ENCODE peak calls at places on chromosomes 16 and 17, in seven cellular contexts. D, N, Y, U, O, P and E are unnamed samples.

GRCh38 chr17:30345527-30346075 is 11.7 kb upstream of the TMIGD1 start:
- DNase-seq in D (no peak), N (no peak), Y (no peak), U (no peak), O (no peak), P (no peak), E (no peak)

GRCh38 chr17:5381542-5381941 is 37.9 kb downstream of the NUP88 start:
- DNase-seq in D (no peak), N (peak; percentile 22), Y (no peak), U (no peak), O (no peak), P (no peak), E (no peak)

GRCh38 chr16:66578596-66579531 is at the start of gene CMTM2:
- DNase-seq in D (no peak), N (peak; percentile 22), Y (no peak), U (no peak), O (no peak), P (no peak), E (no peak)

GRCh38 chr16:86630471-86630870 is 52.1 kb downstream of the FOXL1 start:
- DNase-seq in D (no peak), N (no peak), Y (no peak), U (no peak), O (no peak), P (no peak), E (no peak)

GRCh38 chr17:49555495-49556018 is 20.1 kb upstream of the NXPH3 start:
- DNase-seq in D (no peak), N (no peak), Y (no peak), U (no peak), O (no peak), P (no peak), E (no peak)

GRCh38 chr16:26281681-26282080 is 589.9 kb downstream of the HS3ST4 start:
- DNase-seq in D (no peak), N (no peak), Y (no peak), U (peak; percentile 18), O (no peak), P (no peak), E (no peak)

GRCh38 chr17:80441133-80441578 is 26.2 kb downstream of the ENDOV start:
- DNase-seq in D (no peak), N (peak; percentile 76), Y (no peak), U (peak; percentile 84), O (no peak), P (no peak), E (peak; percentile 89)

GRCh38 chr16:67249178-67249759 is 490 bp downstream of the SLC9A5 start:
- DNase-seq in D (no peak), N (no peak), Y (no peak), U (no peak), O (no peak), P (no peak), E (no peak)